ENCODE peak calls at places on chromosomes 16 and 17, in eight cellular contexts. N, C, W, P, E, X, D and F are unnamed samples.

GRCh38 chr16:64196444-64196843 is 925.4 kb downstream of the CDH11 start:
- DNase-seq in N (no peak), C (peak; percentile 78), W (no peak), P (no peak), E (no peak), X (peak; percentile 76), D (no peak), F (no peak)

GRCh38 chr17:79621151-79621940 is 10.5 kb upstream of the RBFOX3 start:
- DNase-seq in N (no peak), C (no peak), W (no peak), P (no peak), E (no peak), X (no peak), D (peak; percentile 5), F (peak; percentile 23)

GRCh38 chr17:30165960-30166359 is 49.3 kb downstream of the NSRP1 start:
- DNase-seq in N (no peak), C (no peak), W (no peak), P (no peak), E (no peak), X (no peak), D (no peak), F (no peak)

GRCh38 chr17:16407911-16408588 is 7.3 kb upstream of the TRPV2 start:
- DNase-seq in N (peak; percentile 76), C (peak; percentile 43), W (peak; percentile 70), P (peak; percentile 58), E (no peak), X (peak; percentile 26), D (peak; percentile 67), F (no peak)

GRCh38 chr16:48041861-48042435 is 113.8 kb downstream of the ABCC12 start:
- DNase-seq in N (peak; percentile 70), C (no peak), W (no peak), P (peak; percentile 58), E (no peak), X (no peak), D (no peak), F (no peak)

GRCh38 chr16:70691223-70692129 is 5.6 kb upstream of the MTSS2 start:
- DNase-seq in N (no peak), C (peak; percentile 97), W (peak; percentile 58), P (peak; percentile 45), E (no peak), X (peak; percentile 97), D (peak; percentile 90), F (peak; percentile 75)

GRCh38 chr16:84298376-84298899 is 3.8 kb downstream of the WFDC1 start:
- DNase-seq in N (no peak), C (no peak), W (no peak), P (no peak), E (no peak), X (no peak), D (no peak), F (no peak)

GRCh38 chr17:57403241-57403640 is 146.9 kb downstream of the MSI2 start:
- DNase-seq in N (no peak), C (no peak), W (no peak), P (no peak), E (no peak), X (no peak), D (no peak), F (no peak)

GRCh38 chr17:3964203-3965122 is at the start of gene ATP2A3:
- DNase-seq in N (peak; percentile 78), C (no peak), W (peak; percentile 84), P (peak; percentile 51), E (peak; percentile 69), X (no peak), D (no peak), F (no peak)

GRCh38 chr16:48408688-48409087 is 23.5 kb upstream of the SIAH1 start:
- DNase-seq in N (no peak), C (peak; percentile 91), W (peak; percentile 62), P (no peak), E (no peak), X (peak; percentile 90), D (no peak), F (peak; percentile 78)

GRCh38 chr16:629289-630023 is 1.3 kb upstream of the WFIKKN1 start:
- DNase-seq in N (no peak), C (no peak), W (peak; percentile 18), P (peak; percentile 91), E (no peak), X (no peak), D (peak; percentile 23), F (no peak)

GRCh38 chr17:39251997-39252396 is 26.3 kb upstream of the STAC2 start:
- DNase-seq in N (no peak), C (no peak), W (no peak), P (no peak), E (no peak), X (no peak), D (no peak), F (no peak)

DNA sequence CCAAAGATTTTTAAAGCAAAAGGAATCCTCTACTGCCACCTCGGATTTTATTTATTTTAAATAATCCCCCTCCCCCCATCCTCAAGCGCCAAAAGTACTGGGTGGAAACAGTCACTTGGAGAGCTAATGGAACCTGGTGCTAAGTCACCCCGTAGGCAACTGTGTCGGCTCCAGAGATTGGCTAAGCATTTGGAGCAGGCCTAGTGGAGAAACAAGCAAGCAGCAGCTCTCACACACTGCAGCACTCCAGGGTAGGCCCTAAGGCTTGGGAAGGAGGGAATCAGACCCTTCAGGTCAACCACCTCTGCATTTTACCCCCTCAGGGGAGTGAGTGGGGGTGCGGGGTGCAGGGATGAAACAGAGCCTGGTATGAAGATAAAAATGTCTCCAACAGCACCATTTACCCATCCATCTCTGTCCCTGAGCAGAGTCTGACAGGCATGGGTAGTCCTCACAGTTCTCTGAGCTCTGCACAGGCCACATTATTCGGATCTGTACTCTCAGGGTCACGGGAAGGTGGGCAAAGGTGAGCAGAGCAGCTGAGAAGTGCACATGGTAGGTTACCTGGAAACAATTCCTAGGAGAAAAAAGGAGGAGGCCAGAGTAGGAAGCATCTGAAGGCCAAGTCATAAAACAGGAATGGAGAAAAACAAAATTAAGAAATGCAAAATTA is 27.2 kb upstream of the STAC2 start:
- DNase-seq in N (peak; percentile 64), C (no peak), W (no peak), P (no peak), E (no peak), X (no peak), D (no peak), F (no peak)
- TF ChIP-seq CTCF in N (no peak), C (no peak), W (no peak), P (no peak), E (no peak), X (no peak), D (no peak), F (no peak)

DNA sequence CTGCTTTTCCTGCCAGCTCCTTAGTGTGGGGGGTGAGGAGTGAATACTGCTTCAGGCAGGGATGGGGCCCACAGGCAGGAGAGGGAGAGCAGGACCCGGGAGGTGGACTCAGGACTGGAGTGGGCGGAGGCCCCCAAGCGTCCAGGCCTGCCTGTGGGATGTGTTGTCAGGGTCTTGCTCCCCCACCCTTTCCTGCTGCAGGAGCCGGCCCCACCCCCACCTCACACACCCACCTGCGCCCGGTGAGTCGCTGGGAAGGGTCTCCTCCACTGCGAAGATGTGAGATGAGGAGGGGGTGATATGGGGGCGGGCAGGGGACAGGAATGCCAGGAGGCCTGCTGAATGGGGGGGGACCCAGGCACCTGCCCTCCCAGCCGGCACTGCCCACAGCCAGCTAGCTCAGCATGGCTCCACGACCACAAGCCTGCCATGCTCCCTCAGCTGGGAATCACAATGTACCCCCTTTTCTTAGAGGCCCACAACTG is 1.1 kb downstream of the FAM171A2 start:
- DNase-seq in N (no peak), C (no peak), W (no peak), P (peak; percentile 36), E (no peak), X (no peak), D (peak; percentile 22), F (no peak)
- H3K27ac ChIP-seq in N (no peak overlapping the region), C (no peak overlapping the region), W (no peak overlapping the region), P (no peak overlapping the region), E (no peak overlapping the region), X (no peak overlapping the region), D (peak overlapping the region; percentile 63), F (no peak overlapping the region)

GRCh38 chr16:4682616-4683254 is 10.6 kb upstream of the NUDT16L1 start:
- DNase-seq in N (peak; percentile 90), C (peak; percentile 27), W (no peak), P (peak; percentile 78), E (no peak), X (no peak), D (peak; percentile 59), F (peak; percentile 90)
- TF ChIP-seq CTCF in N (peak; percentile 77), C (peak; percentile 51), W (no peak), P (peak; percentile 71), E (peak; percentile 32), X (no peak), D (peak; percentile 30), F (peak; percentile 64)

DNA sequence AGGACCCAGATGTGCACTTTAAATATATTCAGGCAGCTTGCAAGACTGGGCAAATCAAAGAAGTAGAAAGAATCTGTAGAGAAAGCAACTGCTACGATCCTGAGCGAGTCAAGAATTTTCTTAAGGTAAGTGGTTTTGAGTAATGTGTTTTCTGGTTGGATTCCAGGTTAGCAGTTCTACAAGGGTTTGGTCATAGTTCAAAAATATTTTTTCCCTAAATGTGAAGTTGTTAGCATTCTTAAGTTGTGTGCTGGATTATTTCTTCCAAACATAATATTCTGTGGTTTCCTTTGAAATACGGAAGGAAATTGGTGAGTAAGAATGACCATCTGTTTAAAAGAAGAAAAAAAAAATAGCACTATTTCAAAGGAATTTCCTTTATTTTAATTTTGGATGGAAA is 38.4 kb downstream of the PTRH2 start:
- DNase-seq in N (no peak), C (peak; percentile 98), W (no peak), P (no peak), E (no peak), X (peak; percentile 98), D (no peak), F (no peak)
- H3K27ac ChIP-seq in N (no peak overlapping the region), C (no peak overlapping the region), W (peak overlapping the region; percentile 76), P (no peak overlapping the region), E (peak overlapping the region; percentile 35), X (peak overlapping the region; percentile 85), D (no peak overlapping the region), F (peak overlapping the region; percentile 78)

GRCh38 chr17:74646231-74646630 is 22.7 kb upstream of the CD300E start:
- DNase-seq in N (peak; percentile 68), C (peak; percentile 4), W (no peak), P (no peak), E (peak; percentile 74), X (no peak), D (no peak), F (no peak)
- TF ChIP-seq CTCF in N (peak; percentile 66), C (no peak), W (no peak), P (peak; percentile 54), E (peak; percentile 51), X (peak; percentile 11), D (no peak), F (no peak)